ENCODE peak calls at places on chromosomes 2 and 18, in ten cellular contexts. C is A549; K is aorta; J is body of pancreas; V is H1; M is CD8-positive, alpha-beta memory T cell; U is CD4-positive, CD25-positive, alpha-beta regulatory T cell; S is SJCRH30; X is tibial artery; Z is PC-9. Y is an unnamed sample.

GRCh38 chr2:112881217-112882000 is 29.6 kb upstream of the IL37 start:
- DNase-seq in C (no peak), K (peak; percentile 62), J (peak; percentile 48), V (no peak), M (no peak), U (no peak), S (peak; percentile 75), X (no peak), Z (no peak), Y (no peak)

GRCh38 chr2:185145316-185146121 is 547.2 kb downstream of the ZNF804A start:
- DNase-seq in C (no peak), K (no peak), J (no peak), V (no peak), M (no peak), U (no peak), S (peak; percentile 74), X (no peak), Z (no peak), Y (no peak)

GRCh38 chr2:27891820-27892105 is 1.2 kb downstream of the BABAM2 start:
- DNase-seq in C (peak; percentile 27), K (no peak), J (no peak), V (no peak), M (no peak), U (no peak), S (no peak), X (no peak), Z (no peak), Y (no peak)

GRCh38 chr18:67232991-67233390 is 283.5 kb downstream of the DSEL start:
- DNase-seq in C (no peak), K (no peak), J (no peak), V (no peak), M (no peak), U (no peak), S (no peak), X (no peak), Z (no peak), Y (no peak)

GRCh38 chr2:32591669-32592463 is 36.0 kb upstream of the TTC27 start:
- DNase-seq in C (no peak), K (no peak), J (no peak), V (no peak), M (no peak), U (peak; percentile 31), S (no peak), X (no peak), Z (no peak), Y (no peak)

GRCh38 chr2:227942021-227942420 is 70.6 kb downstream of the DAW1 start:
- DNase-seq in C (no peak), K (no peak), J (no peak), V (no peak), M (no peak), U (no peak), S (no peak), X (no peak), Z (no peak), Y (no peak)

GRCh38 chr18:5894613-5895299 is 566 bp downstream of the TMEM200C start:
- DNase-seq in C (no peak), K (peak; percentile 41), J (no peak), V (no peak), M (no peak), U (no peak), S (no peak), X (peak; percentile 54), Z (no peak), Y (no peak)

GRCh38 chr2:53516650-53517049 is 251.0 kb upstream of the CHAC2 start:
- DNase-seq in C (no peak), K (no peak), J (no peak), V (no peak), M (no peak), U (no peak), S (no peak), X (no peak), Z (no peak), Y (no peak)

GRCh38 chr2:120231974-120232635 is 8.9 kb upstream of the TMEM185B start:
- DNase-seq in C (no peak), K (peak; percentile 33), J (no peak), V (no peak), M (peak; percentile 35), U (peak; percentile 75), S (no peak), X (peak; percentile 59), Z (peak; percentile 29), Y (peak; percentile 40)

GRCh38 chr2:169143998-169144397 is 74.6 kb downstream of the DHRS9 start:
- DNase-seq in C (no peak), K (no peak), J (no peak), V (no peak), M (no peak), U (no peak), S (no peak), X (no peak), Z (no peak), Y (no peak)

GRCh38 chr2:128381001-128381938 is 62.6 kb upstream of the HS6ST1 start:
- DNase-seq in C (no peak), K (no peak), J (peak; percentile 20), V (no peak), M (no peak), U (no peak), S (peak; percentile 50), X (peak; percentile 63), Z (no peak), Y (no peak)

GRCh38 chr18:27045342-27045741 is 139.8 kb downstream of the CHST9 start:
- DNase-seq in C (no peak), K (no peak), J (no peak), V (no peak), M (no peak), U (no peak), S (no peak), X (no peak), Z (no peak), Y (no peak)

GRCh38 chr18:27042177-27042576 is 142.9 kb downstream of the CHST9 start:
- DNase-seq in C (no peak), K (no peak), J (no peak), V (no peak), M (no peak), U (no peak), S (no peak), X (no peak), Z (no peak), Y (no peak)

GRCh38 chr18:27040796-27041195 is 144.3 kb downstream of the CHST9 start:
- DNase-seq in C (no peak), K (no peak), J (no peak), V (no peak), M (no peak), U (no peak), S (no peak), X (no peak), Z (no peak), Y (no peak)
- H3K27ac ChIP-seq in C (no peak overlapping the region), K (no peak overlapping the region), J (no peak overlapping the region), V (no peak overlapping the region), M (no peak overlapping the region), U (no peak overlapping the region), S (no peak overlapping the region), X (no peak overlapping the region), Z (no peak overlapping the region), Y (no peak overlapping the region)

DNA sequence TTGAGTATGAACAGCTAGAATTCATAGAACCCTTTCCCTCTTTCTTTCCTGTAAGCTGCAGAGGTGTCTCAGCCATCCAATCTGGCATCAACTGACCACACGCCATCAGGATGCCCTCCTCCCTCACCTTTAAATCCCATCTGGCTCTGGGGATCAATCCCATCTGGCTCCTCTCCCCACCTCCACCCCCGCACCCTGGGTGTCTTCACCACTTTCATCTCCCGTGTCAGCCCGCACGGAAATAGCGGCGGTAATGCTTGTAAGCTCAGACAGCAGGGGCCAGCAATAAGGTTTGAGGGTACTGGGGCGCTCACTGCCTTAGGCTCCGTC is 508 bp upstream of the TUBA4B start:
- DNase-seq in C (no peak), K (no peak), J (no peak), V (no peak), M (peak; percentile 23), U (no peak), S (no peak), X (no peak), Z (no peak), Y (no peak)
- H3K4me1 ChIP-seq in C (peaks cover 52% of the 10 kb centered on the region), K (no peaks in the 10 kb centered on the region), J (peaks cover 68% of the 10 kb centered on the region), V (peaks cover 10% of the 10 kb centered on the region), M (peaks cover 51% of the 10 kb centered on the region), U (peaks cover 57% of the 10 kb centered on the region), S (peaks cover 31% of the 10 kb centered on the region), X (peaks cover 58% of the 10 kb centered on the region), Z (peaks cover 60% of the 10 kb centered on the region), Y (no peaks in the 10 kb centered on the region)

DNA sequence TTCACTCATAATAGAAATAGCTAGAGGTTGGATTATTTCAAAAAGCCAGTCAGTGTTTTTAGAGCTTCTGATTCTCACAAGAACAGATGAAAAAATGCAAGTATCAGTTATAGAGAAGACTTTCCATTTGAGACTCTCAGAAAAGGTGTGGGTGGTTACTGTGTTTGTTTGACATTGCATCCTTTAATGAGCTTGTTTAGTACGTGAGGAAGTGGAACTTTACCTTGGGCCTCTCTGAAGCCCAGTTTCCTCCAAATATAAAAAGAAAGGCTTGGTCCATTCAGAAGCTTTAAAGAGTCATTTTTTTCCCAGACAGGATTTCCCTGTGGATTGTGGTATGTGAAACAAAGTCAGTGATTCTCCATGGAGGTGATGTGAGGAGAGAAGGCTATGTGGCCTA is 89.9 kb upstream of the RANBP2 start:
- DNase-seq in C (no peak), K (no peak), J (no peak), V (no peak), M (no peak), U (no peak), S (no peak), X (no peak), Z (no peak), Y (no peak)
- H3K4me3 ChIP-seq in C (no peak overlapping the region), K (no peak overlapping the region), J (no peak overlapping the region), V (no peak overlapping the region), M (no peak overlapping the region), U (peak overlapping the region; percentile 27), S (no peak overlapping the region), X (no peak overlapping the region), Z (no peak overlapping the region), Y (no peak overlapping the region)

GRCh38 chr2:62188416-62188815 is 7.5 kb upstream of the B3GNT2 start:
- DNase-seq in C (no peak), K (no peak), J (no peak), V (no peak), M (no peak), U (no peak), S (no peak), X (no peak), Z (no peak), Y (no peak)
- H3K27ac ChIP-seq in C (no peak overlapping the region), K (no peak overlapping the region), J (peak overlapping the region; percentile 80), V (no peak overlapping the region), M (no peak overlapping the region), U (no peak overlapping the region), S (no peak overlapping the region), X (no peak overlapping the region), Z (no peak overlapping the region), Y (no peak overlapping the region)

DNA sequence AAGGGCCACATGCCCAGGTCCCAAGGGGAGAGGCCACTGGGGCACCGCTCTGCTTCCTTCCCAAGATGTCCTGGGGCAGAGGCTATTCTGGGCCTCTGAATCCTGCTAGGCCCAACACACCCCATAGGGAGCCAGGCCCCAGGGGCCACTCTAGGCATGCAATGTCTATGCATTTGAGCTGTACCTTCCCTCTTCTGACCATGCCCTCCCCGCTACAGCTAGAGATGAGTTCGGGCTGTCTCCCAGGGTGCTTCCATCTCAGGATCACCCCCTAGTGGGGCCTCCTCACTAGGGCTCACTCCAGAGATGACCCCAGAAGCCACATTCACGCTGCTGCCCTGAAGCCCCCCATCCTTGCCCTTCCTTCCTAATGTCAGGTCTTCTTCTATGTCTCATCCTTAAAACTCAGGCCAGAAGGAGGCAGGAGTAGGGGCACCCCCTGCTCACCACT is 54.4 kb downstream of the TNS1 start:
- DNase-seq in C (no peak), K (no peak), J (no peak), V (no peak), M (no peak), U (no peak), S (no peak), X (peak; percentile 63), Z (no peak), Y (no peak)
- H3K4me1 ChIP-seq in C (peaks cover 28% of the 10 kb centered on the region), K (no peaks in the 10 kb centered on the region), J (peaks cover 66% of the 10 kb centered on the region), V (peaks cover 21% of the 10 kb centered on the region), M (no peaks in the 10 kb centered on the region), U (no peaks in the 10 kb centered on the region), S (no peaks in the 10 kb centered on the region), X (peaks cover 94% of the 10 kb centered on the region), Z (peaks cover 14% of the 10 kb centered on the region), Y (peaks cover under 1% of the 10 kb centered on the region)

Y was measured in lung.